ENCODE peak calls at places on chromosomes 13 and 19, in seven cellular contexts. One of them, this sample, is unnamed.

GRCh38 chr13:30998548-30999140 is 66.2 kb downstream of the TEX26 start:
- DNase-seq in amygdala: peak
- DNase-seq in esophagus squamous epithelium: no peak
- DNase-seq in mucosa of descending colon: no peak
- DNase-seq in GM18507: no peak
- DNase-seq in lower lobe of right lung: no peak
- DNase-seq in transverse colon: no peak
- DNase-seq in this sample: no peak

GRCh38 chr19:6041991-6042421 is 64.1 kb upstream of the RANBP3 start:
- DNase-seq in lower lobe of right lung: peak
- DNase-seq in transverse colon: no peak
- DNase-seq in mucosa of descending colon: no peak
- DNase-seq in esophagus squamous epithelium: no peak
- DNase-seq in GM18507: no peak
- DNase-seq in amygdala: no peak
- DNase-seq in this sample: no peak

GRCh38 chr13:110233682-110234280 is 73.2 kb downstream of the COL4A1 start:
- DNase-seq in lower lobe of right lung: no peak
- DNase-seq in GM18507: no peak
- DNase-seq in esophagus squamous epithelium: no peak
- DNase-seq in transverse colon: no peak
- DNase-seq in mucosa of descending colon: no peak
- DNase-seq in amygdala: no peak
- DNase-seq in this sample: no peak

GRCh38 chr19:48874309-48875135 is 2.3 kb downstream of the PPP1R15A start:
- DNase-seq in mucosa of descending colon: peak
- DNase-seq in amygdala: no peak
- DNase-seq in GM18507: no peak
- DNase-seq in transverse colon: peak
- DNase-seq in lower lobe of right lung: no peak
- DNase-seq in esophagus squamous epithelium: no peak
- DNase-seq in this sample: no peak

GRCh38 chr13:76523740-76524382 is 362.3 kb downstream of the KCTD12 start:
- DNase-seq in GM18507: no peak
- DNase-seq in amygdala: no peak
- DNase-seq in transverse colon: no peak
- DNase-seq in esophagus squamous epithelium: no peak
- DNase-seq in mucosa of descending colon: no peak
- DNase-seq in lower lobe of right lung: no peak
- DNase-seq in this sample: no peak

GRCh38 chr19:35755550-35756371 is 1.1 kb downstream of the HSPB6 start:
- DNase-seq in GM18507: no peak
- DNase-seq in transverse colon: peak
- DNase-seq in lower lobe of right lung: no peak
- DNase-seq in mucosa of descending colon: peak
- DNase-seq in amygdala: no peak
- DNase-seq in esophagus squamous epithelium: no peak
- DNase-seq in this sample: no peak

GRCh38 chr19:10000171-10000826 is 10.0 kb downstream of the COL5A3 start:
- DNase-seq in GM18507: peak
- DNase-seq in esophagus squamous epithelium: no peak
- DNase-seq in transverse colon: peak
- DNase-seq in lower lobe of right lung: peak
- DNase-seq in mucosa of descending colon: peak
- DNase-seq in amygdala: no peak
- DNase-seq in this sample: peak

GRCh38 chr13:47337781-47338507 is 441.1 kb upstream of the HTR2A start:
- DNase-seq in amygdala: no peak
- DNase-seq in GM18507: no peak
- DNase-seq in lower lobe of right lung: no peak
- DNase-seq in transverse colon: no peak
- DNase-seq in mucosa of descending colon: no peak
- DNase-seq in esophagus squamous epithelium: no peak
- DNase-seq in this sample: no peak

GRCh38 chr13:28489975-28490550 is 4.9 kb downstream of the FLT1 start:
- DNase-seq in esophagus squamous epithelium: no peak
- DNase-seq in mucosa of descending colon: no peak
- DNase-seq in amygdala: no peak
- DNase-seq in GM18507: no peak
- DNase-seq in transverse colon: no peak
- DNase-seq in lower lobe of right lung: no peak
- DNase-seq in this sample: no peak

GRCh38 chr19:2282062-2282861 is at the start of gene PEAK3:
- DNase-seq in GM18507: no peak
- DNase-seq in transverse colon: peak
- DNase-seq in mucosa of descending colon: peak
- DNase-seq in lower lobe of right lung: peak
- DNase-seq in esophagus squamous epithelium: peak
- DNase-seq in amygdala: no peak
- DNase-seq in this sample: no peak

GRCh38 chr13:99140831-99141230 is 59.8 kb upstream of the UBAC2 start:
- DNase-seq in mucosa of descending colon: no peak
- DNase-seq in lower lobe of right lung: no peak
- DNase-seq in GM18507: no peak
- DNase-seq in amygdala: no peak
- DNase-seq in transverse colon: no peak
- DNase-seq in esophagus squamous epithelium: no peak
- DNase-seq in this sample: no peak

GRCh38 chr19:7349961-7350711 is 1.4 kb downstream of the ARHGEF18 start:
- DNase-seq in lower lobe of right lung: no peak
- DNase-seq in GM18507: no peak
- DNase-seq in mucosa of descending colon: no peak
- DNase-seq in esophagus squamous epithelium: no peak
- DNase-seq in amygdala: no peak
- DNase-seq in transverse colon: peak
- DNase-seq in this sample: no peak

GRCh38 chr19:13366529-13367143 is 139.6 kb downstream of the CACNA1A start:
- DNase-seq in transverse colon: no peak
- DNase-seq in lower lobe of right lung: no peak
- DNase-seq in amygdala: no peak
- DNase-seq in GM18507: peak
- DNase-seq in mucosa of descending colon: no peak
- DNase-seq in esophagus squamous epithelium: no peak
- DNase-seq in this sample: no peak

GRCh38 chr19:5851302-5851701 is at the start of gene FUT3:
- DNase-seq in transverse colon: peak
- DNase-seq in mucosa of descending colon: peak
- DNase-seq in lower lobe of right lung: peak
- DNase-seq in esophagus squamous epithelium: no peak
- DNase-seq in amygdala: no peak
- DNase-seq in GM18507: no peak
- DNase-seq in this sample: no peak

This sample was measured in thoracic aorta.